ENCODE peak calls at places on chromosomes 13 and 19, in four cellular contexts. One of them, this sample, is unnamed.

GRCh38 chr13:99916366-99917103 is 55.0 kb downstream of the ZIC5 start:
- DNase-seq in HepG2: peak
- DNase-seq in sigmoid colon: no peak
- DNase-seq in ovary: no peak
- DNase-seq in this sample: no peak

GRCh38 chr19:45766919-45767346 is 2.1 kb downstream of the SIX5 start:
- DNase-seq in HepG2: no peak
- DNase-seq in sigmoid colon: peak
- DNase-seq in ovary: no peak
- DNase-seq in this sample: no peak

GRCh38 chr19:15438124-15438496 is 11.6 kb downstream of the WIZ start:
- DNase-seq in HepG2: peak
- DNase-seq in sigmoid colon: no peak
- DNase-seq in ovary: no peak
- DNase-seq in this sample: no peak

GRCh38 chr13:74930402-74931165 is 551.4 kb downstream of the TBC1D4 start:
- DNase-seq in HepG2: no peak
- DNase-seq in sigmoid colon: no peak
- DNase-seq in ovary: no peak
- DNase-seq in this sample: no peak

GRCh38 chr13:110468986-110469495 is 92.5 kb downstream of the RAB20 start:
- DNase-seq in HepG2: no peak
- DNase-seq in sigmoid colon: no peak
- DNase-seq in ovary: no peak
- DNase-seq in this sample: no peak

GRCh38 chr19:42528354-42529247 is at the start of gene CEACAM1:
- DNase-seq in HepG2: peak
- DNase-seq in sigmoid colon: no peak
- DNase-seq in ovary: no peak
- DNase-seq in this sample: no peak

GRCh38 chr19:31372245-31372781 is 23.1 kb upstream of the TSHZ3 start:
- DNase-seq in HepG2: no peak
- DNase-seq in sigmoid colon: no peak
- DNase-seq in ovary: no peak
- DNase-seq in this sample: no peak

GRCh38 chr13:41995946-41996345 is 35.0 kb upstream of the VWA8 start:
- DNase-seq in HepG2: peak
- DNase-seq in sigmoid colon: no peak
- DNase-seq in ovary: no peak
- DNase-seq in this sample: no peak

GRCh38 chr19:50202962-50203280 is 501 bp upstream of the MYH14 start:
- DNase-seq in HepG2: no peak
- DNase-seq in sigmoid colon: no peak
- DNase-seq in ovary: no peak
- DNase-seq in this sample: no peak

GRCh38 chr13:110657196-110657595 is 41.9 kb downstream of the NAXD start:
- DNase-seq in HepG2: no peak
- DNase-seq in sigmoid colon: no peak
- DNase-seq in ovary: no peak
- DNase-seq in this sample: no peak

GRCh38 chr19:3725640-3726310 is 17.6 kb downstream of the TJP3 start:
- DNase-seq in HepG2: no peak
- DNase-seq in sigmoid colon: no peak
- DNase-seq in ovary: no peak
- DNase-seq in this sample: no peak

GRCh38 chr13:72204291-72204690 is 337.3 kb upstream of the DACH1 start:
- DNase-seq in HepG2: no peak
- DNase-seq in sigmoid colon: no peak
- DNase-seq in ovary: no peak
- DNase-seq in this sample: no peak

DNA sequence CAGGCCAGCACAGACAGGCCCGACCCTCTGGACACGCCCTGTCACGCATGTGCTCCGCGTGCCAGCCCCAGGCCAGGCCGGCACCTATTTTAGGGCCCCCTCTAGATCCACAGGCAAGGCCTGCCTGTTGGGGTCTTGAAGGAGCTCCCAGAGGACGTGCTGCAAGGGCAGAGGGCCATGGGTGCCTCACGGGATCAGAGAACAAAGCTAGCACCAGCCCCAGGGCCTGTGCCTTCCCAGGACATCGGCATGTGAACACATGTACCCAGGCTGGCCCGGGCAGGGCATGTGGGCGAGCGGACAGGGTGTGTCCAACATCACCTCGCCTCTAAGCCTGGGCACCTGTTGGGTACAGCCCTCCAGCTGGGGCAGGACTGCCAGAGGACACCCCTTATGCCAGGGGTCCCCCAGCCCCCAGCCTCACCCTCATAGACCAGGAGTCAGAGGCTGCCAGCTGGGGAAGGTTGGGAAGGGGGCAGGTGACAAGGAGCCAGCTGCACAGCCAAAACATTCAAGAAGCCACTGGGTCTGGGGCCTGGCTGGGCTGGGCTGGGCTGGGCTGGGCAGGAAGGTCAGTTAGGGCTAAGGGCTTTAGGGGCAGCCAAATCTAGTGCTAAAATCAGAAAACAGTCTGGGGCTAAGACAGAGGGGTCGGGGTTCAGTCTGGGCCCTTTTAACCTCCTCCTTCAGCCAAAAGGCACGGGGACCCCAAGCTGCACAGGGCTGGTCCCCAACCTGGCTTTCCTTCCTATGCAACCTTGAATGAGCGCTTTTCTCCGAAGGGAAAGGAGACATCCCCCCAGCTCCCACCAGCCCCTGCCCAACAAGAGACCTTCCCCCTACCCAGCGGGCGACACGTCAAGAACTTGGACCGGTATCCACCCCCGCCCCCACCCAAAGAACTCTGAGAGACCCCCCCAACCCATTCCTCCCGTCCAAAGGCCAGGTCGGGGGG is 35.3 kb upstream of the NANOS3 start:
- DNase-seq in HepG2: no peak
- DNase-seq in sigmoid colon: peak
- DNase-seq in ovary: no peak
- DNase-seq in this sample: no peak
- TF ChIP-seq POLR2A in HepG2: no peak
- TF ChIP-seq POLR2A in sigmoid colon: peak
- TF ChIP-seq POLR2A in ovary: peak
- TF ChIP-seq POLR2A in this sample: no peak

GRCh38 chr19:47447470-47448359 is 24.0 kb downstream of the SLC8A2 start:
- DNase-seq in HepG2: peak
- DNase-seq in sigmoid colon: no peak
- DNase-seq in ovary: peak
- DNase-seq in this sample: no peak
- H3K4me3 ChIP-seq in HepG2: no peak
- H3K4me3 ChIP-seq in sigmoid colon: no peak
- H3K4me3 ChIP-seq in ovary: no peak
- H3K4me3 ChIP-seq in this sample: no peak

DNA sequence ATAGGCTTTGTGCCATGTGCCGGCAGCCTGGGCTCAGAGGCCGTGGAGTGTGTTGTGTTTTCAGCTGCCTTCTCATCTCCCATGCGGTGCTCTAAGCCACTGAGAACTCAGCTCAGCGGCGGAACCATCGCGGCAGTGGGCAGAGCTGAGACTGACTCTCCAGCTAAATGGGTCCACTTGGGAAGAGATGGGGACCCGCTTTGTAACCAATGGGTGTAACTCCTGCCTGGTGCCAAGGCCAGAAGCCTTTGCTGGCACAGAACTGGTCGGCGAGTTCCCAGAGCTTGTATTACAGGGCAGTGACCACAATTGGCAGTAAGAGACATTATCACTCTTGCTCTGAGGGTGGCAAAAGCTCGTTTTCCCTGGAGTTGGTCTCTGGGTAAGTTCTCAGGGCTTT is 183.0 kb downstream of the STK24 start:
- DNase-seq in HepG2: no peak
- DNase-seq in sigmoid colon: no peak
- DNase-seq in ovary: no peak
- DNase-seq in this sample: no peak
- H3K27ac ChIP-seq in HepG2: no peak
- H3K27ac ChIP-seq in sigmoid colon: no peak
- H3K27ac ChIP-seq in ovary: no peak
- H3K27ac ChIP-seq in this sample: no peak

GRCh38 chr19:17557461-17557860 is 2.0 kb downstream of the COLGALT1 start:
- DNase-seq in HepG2: no peak
- DNase-seq in sigmoid colon: no peak
- DNase-seq in ovary: no peak
- DNase-seq in this sample: no peak

GRCh38 chr19:17554968-17555479 is 425 bp upstream of the COLGALT1 start:
- DNase-seq in HepG2: no peak
- DNase-seq in sigmoid colon: no peak
- DNase-seq in ovary: no peak
- DNase-seq in this sample: no peak

GRCh38 chr19:17556995-17557394 is 1.5 kb downstream of the COLGALT1 start:
- DNase-seq in HepG2: no peak
- DNase-seq in sigmoid colon: no peak
- DNase-seq in ovary: no peak
- DNase-seq in this sample: no peak

GRCh38 chr19:17555480-17555928 is at the start of gene COLGALT1:
- DNase-seq in HepG2: peak
- DNase-seq in sigmoid colon: peak
- DNase-seq in ovary: peak
- DNase-seq in this sample: peak

GRCh38 chr19:17555929-17556813 is 722 bp downstream of the COLGALT1 start:
- DNase-seq in HepG2: no peak
- DNase-seq in sigmoid colon: peak
- DNase-seq in ovary: peak
- DNase-seq in this sample: no peak
- TF ChIP-seq POLR2A in HepG2: no peak
- TF ChIP-seq POLR2A in sigmoid colon: peak
- TF ChIP-seq POLR2A in ovary: no peak
- TF ChIP-seq POLR2A in this sample: no peak

This sample was measured in tibial nerve.